ENCODE peak calls at places on chromosomes 13 and 19, in eight cellular contexts. M, J, P, V, F, H, A and U are unnamed samples.

GRCh38 chr13:29484796-29485195 is 110.7 kb downstream of the SLC7A1 start:
- DNase-seq in J (no peak), M (no peak), F (no peak), H (no peak), V (no peak), A (no peak), P (no peak), U (no peak)

GRCh38 chr13:52359534-52359933 is 46.4 kb downstream of the THSD1 start:
- DNase-seq in J (no peak), F (no peak), A (peak; percentile 20), V (no peak), M (no peak), H (no peak), P (no peak), U (no peak)

GRCh38 chr19:2542341-2543069 is 66.6 kb downstream of the GADD45B start:
- DNase-seq in A (no peak), M (no peak), P (no peak), H (no peak), J (no peak), V (peak; percentile 63), F (no peak), U (no peak)

GRCh38 chr19:29326351-29326750 is 113.4 kb upstream of the UQCRFS1 start:
- DNase-seq in H (no peak), M (no peak), J (no peak), P (no peak), A (no peak), V (no peak), F (no peak), U (peak; percentile 22)

GRCh38 chr13:62085832-62086231 is 670.2 kb upstream of the PCDH20 start:
- DNase-seq in M (no peak), P (no peak), V (no peak), J (no peak), H (no peak), A (no peak), F (no peak), U (no peak)

GRCh38 chr13:92355213-92355612 is 871.4 kb upstream of the GPC6 start:
- DNase-seq in F (no peak), A (no peak), H (no peak), M (no peak), V (peak; percentile 16), J (no peak), P (no peak), U (no peak)

GRCh38 chr19:8631425-8631819 is 989 bp downstream of the NFILZ start:
- DNase-seq in A (no peak), V (peak; percentile 62), F (no peak), P (no peak), M (no peak), H (no peak), J (no peak), U (no peak)

GRCh38 chr13:80547885-80548284 is 207.0 kb upstream of the SPRY2 start:
- DNase-seq in P (no peak), F (no peak), V (peak; percentile 50), H (no peak), J (no peak), A (no peak), M (peak; percentile 23), U (no peak)

GRCh38 chr13:75986818-75987217 is 350.7 kb downstream of the LMO7 start:
- DNase-seq in M (no peak), A (no peak), V (no peak), H (no peak), P (no peak), F (no peak), J (no peak), U (no peak)

GRCh38 chr19:29952646-29953045 is 10.6 kb downstream of the URI1 start:
- DNase-seq in F (no peak), A (no peak), M (no peak), H (no peak), P (no peak), J (no peak), V (peak; percentile 25), U (no peak)

GRCh38 chr13:31161583-31162150 is at the start of gene HSPH1:
- DNase-seq in H (peak; percentile 98), M (peak; percentile 99), V (peak; percentile 99), F (peak; percentile 96), P (peak; percentile 98), A (peak; percentile 96), J (peak; percentile 96), U (peak; percentile 99)

GRCh38 chr13:102401305-102401704 is 543 bp downstream of the FGF14 start:
- DNase-seq in V (no peak), H (no peak), F (no peak), J (no peak), M (no peak), P (no peak), A (no peak), U (no peak)

GRCh38 chr13:95204231-95204765 is 97.0 kb downstream of the ABCC4 start:
- DNase-seq in J (no peak), P (no peak), M (no peak), H (no peak), F (no peak), A (no peak), V (no peak), U (no peak)

GRCh38 chr13:25958983-25959382 is 92.8 kb downstream of the SHISA2 start:
- DNase-seq in H (no peak), J (no peak), P (no peak), A (no peak), F (no peak), V (no peak), M (no peak), U (no peak)

GRCh38 chr13:92735909-92736308 is 490.7 kb upstream of the GPC6 start:
- DNase-seq in F (no peak), P (no peak), V (no peak), H (no peak), J (no peak), A (no peak), M (no peak), U (no peak)

GRCh38 chr19:32251634-32252332 is 93.6 kb upstream of the ZNF507 start:
- DNase-seq in P (no peak), V (no peak), J (no peak), F (no peak), M (no peak), H (no peak), A (no peak), U (no peak)